ENCODE peak calls at places on chromosomes 11 and 22, in four cellular contexts. N is uterus, R is tibial artery, A is Peyer's patch. M is an unnamed sample. For H3K27me3, the result is how much of the 10 kb centered on the place peaks cover.

GRCh38 chr11:290621-291231 is 1.8 kb downstream of the PGGHG start:
- DNase-seq in N (peak), R (no peak), A (peak), M (no peak)

GRCh38 chr11:62033191-62034044 is 66.0 kb upstream of the FTH1 start:
- DNase-seq in N (no peak), R (peak), A (no peak), M (no peak)

GRCh38 chr22:18000441-18001039 is 23.8 kb downstream of the MICAL3 start:
- DNase-seq in N (no peak), R (no peak), A (peak), M (no peak)

GRCh38 chr22:46990937-46991520 is 228.6 kb downstream of the TBC1D22A start:
- DNase-seq in N (no peak), R (no peak), A (no peak), M (no peak)

GRCh38 chr11:93543292-93543977 is at the start of gene SMCO4:
- DNase-seq in N (peak), R (peak), A (peak), M (no peak)

GRCh38 chr22:30254307-30254706 is 7.7 kb upstream of the LIF start:
- DNase-seq in N (no peak), R (no peak), A (no peak), M (no peak)

GRCh38 chr11:13391217-13391616 is 71.8 kb downstream of the BTBD10 start:
- DNase-seq in N (no peak), R (no peak), A (no peak), M (no peak)

GRCh38 chr11:110093407-110094297 is 460 bp downstream of the ZC3H12C start:
- DNase-seq in N (peak), R (peak), A (peak), M (peak)

GRCh38 chr11:57072640-57073039 is 83.9 kb downstream of the OR5AK2 start:
- DNase-seq in N (no peak), R (no peak), A (no peak), M (no peak)

GRCh38 chr11:65870307-65870658 is 2.3 kb downstream of the EFEMP2 start:
- DNase-seq in N (no peak), R (no peak), A (peak), M (no peak)

GRCh38 chr11:95138448-95138847 is 48.8 kb downstream of the ENDOD1 start:
- DNase-seq in N (no peak), R (no peak), A (no peak), M (no peak)

GRCh38 chr11:119051440-119052162 is 5.4 kb downstream of the HYOU1 start:
- DNase-seq in N (no peak), R (no peak), A (no peak), M (no peak)

GRCh38 chr11:65479184-65480145 is 19.4 kb upstream of the MALAT1 start:
- DNase-seq in N (peak), R (peak), A (no peak), M (no peak)

GRCh38 chr11:99256614-99257013 is 235.9 kb downstream of the CNTN5 start:
- DNase-seq in N (no peak), R (no peak), A (no peak), M (no peak)

GRCh38 chr11:95559899-95560298 is 229.7 kb downstream of the FAM76B start:
- DNase-seq in N (peak), R (peak), A (no peak), M (peak)

GRCh38 chr11:61792310-61793083 is at the start of the genes FEN1 and TMEM258:
- DNase-seq in N (peak), R (peak), A (peak), M (peak)

GRCh38 chr11:17699157-17700114 is 19.9 kb upstream of the MYOD1 start:
- DNase-seq in N (no peak), R (no peak), A (no peak), M (no peak)

GRCh38 chr11:2932850-2933251 is 3.6 kb upstream of the PHLDA2 start:
- DNase-seq in N (no peak), R (no peak), A (peak), M (peak)

GRCh38 chr11:125955856-125956255 is 10.0 kb downstream of the VSIG10L2 start:
- DNase-seq in N (no peak), R (no peak), A (no peak), M (no peak)

GRCh38 chr11:123773026-123773425 is 18.7 kb upstream of the OR6X1 start:
- DNase-seq in N (no peak), R (no peak), A (no peak), M (no peak)

GRCh38 chr11:6703247-6704063 is 20.3 kb upstream of the MRPL17 start:
- DNase-seq in N (peak), R (peak), A (no peak), M (peak)

GRCh38 chr11:44623716-44624491 is 58.4 kb downstream of the CD82 start:
- DNase-seq in N (peak), R (no peak), A (peak), M (peak)

GRCh38 chr11:48036466-48036865 is 56.1 kb downstream of the PTPRJ start:
- DNase-seq in N (no peak), R (no peak), A (no peak), M (no peak)

GRCh38 chr22:41827671-41828070 is 5.2 kb upstream of the SREBF2 start:
- DNase-seq in N (no peak), R (no peak), A (no peak), M (no peak)

GRCh38 chr11:111586305-111586915 is 15.8 kb upstream of the SIK2 start:
- DNase-seq in N (peak), R (no peak), A (no peak), M (no peak)

GRCh38 chr11:30585067-30585891 is 874 bp downstream of the MPPED2 start:
- DNase-seq in N (peak), R (peak), A (peak), M (peak)
- H3K4me3 ChIP-seq in N (peak), R (peak), A (peak), M (peak)

GRCh38 chr11:77102246-77103210 is at the start of gene OMP:
- DNase-seq in N (no peak), R (no peak), A (no peak), M (no peak)

GRCh38 chr11:77100166-77101042 is 2.2 kb upstream of the OMP start:
- DNase-seq in N (no peak), R (no peak), A (no peak), M (no peak)

GRCh38 chr11:77103319-77103718 is 679 bp downstream of the OMP start:
- DNase-seq in N (no peak), R (no peak), A (no peak), M (no peak)

GRCh38 chr11:77104727-77105126 is 2.1 kb downstream of the OMP start:
- DNase-seq in N (no peak), R (no peak), A (no peak), M (no peak)

GRCh38 chr11:77101043-77101537 is 1.6 kb upstream of the OMP start:
- DNase-seq in N (no peak), R (no peak), A (no peak), M (no peak)
- H3K27me3 ChIP-seq in N (under half), R (under half), A (under half), M (under half)

GRCh38 chr11:10844816-10845215 is 13.0 kb downstream of the ZBED5 start:
- DNase-seq in N (no peak), R (no peak), A (no peak), M (no peak)
- H3K27ac ChIP-seq in N (no peak), R (no peak), A (no peak), M (peak)

DNA sequence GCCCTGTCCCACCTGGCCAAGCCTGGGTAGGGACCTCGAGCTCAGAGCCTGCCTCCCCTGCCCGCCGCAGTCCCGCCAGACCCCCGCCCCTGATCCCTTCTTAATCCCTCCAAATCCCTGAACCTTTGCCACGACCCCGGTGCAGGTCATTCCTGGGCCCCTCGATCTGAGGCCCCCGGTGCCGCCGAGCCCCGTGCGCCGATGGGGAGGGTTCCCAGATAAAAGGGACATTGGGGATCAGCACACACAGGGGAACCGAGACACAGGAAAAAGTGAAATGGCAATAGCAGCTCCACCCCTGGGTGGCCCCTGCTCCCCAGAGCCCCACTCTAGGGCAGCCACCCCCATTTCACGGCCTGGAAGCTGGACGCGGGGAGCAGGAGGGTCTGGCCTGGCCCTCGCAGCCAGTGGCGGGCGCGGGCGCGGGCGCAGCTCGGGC is 1.3 kb upstream of the WNT7B start:
- DNase-seq in N (no peak), R (no peak), A (no peak), M (no peak)
- H3K4me3 ChIP-seq in N (peak), R (peak), A (peak), M (peak)

GRCh38 chr22:45026511-45026910 is 16.7 kb upstream of the PHF21B start:
- DNase-seq in N (no peak), R (no peak), A (no peak), M (no peak)
- H3K27me3 ChIP-seq in N (under half), R (under half), A (under half), M (under half)

M was measured in ascending aorta.